ENCODE peak calls at places on chromosomes 6 and 20, in four cellular contexts. M is breast epithelium; H is GM23248; B is CD8-positive, alpha-beta T cell. J is an unnamed sample.
A peak's percentile ranks its signal among the peaks of the same experiment; 100 is the strongest.

GRCh38 chr20:43843096-43843964 is 71.3 kb upstream of the TOX2 start:
- DNase-seq in M (no peak), H (peak; percentile 92), B (no peak), J (no peak)

GRCh38 chr6:11918739-11919605 is 93.1 kb upstream of the HIVEP1 start:
- DNase-seq in M (no peak), H (peak; percentile 72), B (no peak), J (no peak)

GRCh38 chr6:67916389-67916788 is 718.7 kb upstream of the ADGRB3 start:
- DNase-seq in M (no peak), H (no peak), B (no peak), J (no peak)

GRCh38 chr6:91299544-91300491 is 712.9 kb upstream of the MAP3K7 start:
- DNase-seq in M (no peak), H (no peak), B (no peak), J (no peak)

GRCh38 chr6:149357726-149358538 is 40.4 kb downstream of the TAB2 start:
- DNase-seq in M (no peak), H (no peak), B (no peak), J (no peak)

GRCh38 chr20:40535816-40536215 is 153.2 kb downstream of the MAFB start:
- DNase-seq in M (no peak), H (no peak), B (no peak), J (no peak)

GRCh38 chr6:126127662-126128061 is 141.3 kb downstream of the TRMT11 start:
- DNase-seq in M (no peak), H (no peak), B (no peak), J (no peak)

GRCh38 chr6:161161889-161162624 is 111.8 kb downstream of the AGPAT4 start:
- DNase-seq in M (peak; percentile 67), H (peak; percentile 66), B (no peak), J (no peak)

GRCh38 chr20:9629821-9630220 is 115.4 kb downstream of the LAMP5 start:
- DNase-seq in M (no peak), H (no peak), B (no peak), J (no peak)

GRCh38 chr20:10761786-10762185 is 88.0 kb upstream of the JAG1 start:
- DNase-seq in M (no peak), H (no peak), B (no peak), J (no peak)

GRCh38 chr20:34675993-34676641 is 775 bp downstream of the PIGU start:
- DNase-seq in M (no peak), H (no peak), B (no peak), J (peak; percentile 2)

GRCh38 chr6:55822815-55823214 is 52.6 kb downstream of the BMP5 start:
- DNase-seq in M (no peak), H (peak; percentile 55), B (no peak), J (no peak)

GRCh38 chr20:5372371-5372770 is 55.6 kb upstream of the PROKR2 start:
- DNase-seq in M (no peak), H (no peak), B (no peak), J (no peak)

GRCh38 chr6:16674666-16675392 is 86.4 kb downstream of the ATXN1 start:
- DNase-seq in M (no peak), H (peak; percentile 63), B (no peak), J (no peak)

GRCh38 chr6:160248538-160248937 is 10.1 kb downstream of the SLC22A2 start:
- DNase-seq in M (no peak), H (peak; percentile 15), B (no peak), J (no peak)

GRCh38 chr6:169109821-169110220 is 143.8 kb downstream of the THBS2 start:
- DNase-seq in M (no peak), H (no peak), B (no peak), J (no peak)

GRCh38 chr6:39760246-39760952 is 31.8 kb upstream of the DAAM2 start:
- DNase-seq in M (no peak), H (no peak), B (no peak), J (no peak)

GRCh38 chr20:51428451-51429143 is 113.9 kb downstream of the NFATC2 start:
- DNase-seq in M (no peak), H (peak; percentile 48), B (no peak), J (no peak)

GRCh38 chr20:44548171-44548678 is 26.4 kb upstream of the SERINC3 start:
- DNase-seq in M (no peak), H (peak; percentile 59), B (no peak), J (no peak)

GRCh38 chr6:2876210-2877056 is 26.7 kb downstream of the SERPINB9 start:
- DNase-seq in M (peak; percentile 57), H (peak; percentile 91), B (no peak), J (no peak)

GRCh38 chr20:24033151-24033550 is 44.6 kb upstream of the GGTLC1 start:
- DNase-seq in M (no peak), H (no peak), B (peak; percentile 15), J (no peak)

GRCh38 chr20:58595167-58595566 is 55.9 kb upstream of the STX16 start:
- DNase-seq in M (no peak), H (no peak), B (no peak), J (no peak)

GRCh38 chr6:143097224-143097795 is 36.6 kb downstream of the AIG1 start:
- DNase-seq in M (no peak), H (no peak), B (no peak), J (peak; percentile 53)

GRCh38 chr20:10447028-10447427 is 11.9 kb downstream of the SLX4IP start:
- DNase-seq in M (no peak), H (peak; percentile 70), B (peak; percentile 55), J (no peak)

GRCh38 chr6:91708534-91708933 is 1121.7 kb upstream of the MAP3K7 start:
- DNase-seq in M (no peak), H (no peak), B (no peak), J (no peak)

GRCh38 chr6:128521302-128521632 is 868 bp upstream of the PTPRK start:
- DNase-seq in M (no peak), H (peak; percentile 67), B (no peak), J (no peak)

GRCh38 chr20:23826541-23827018 is at the start of gene CST2:
- DNase-seq in M (no peak), H (peak; percentile 4), B (no peak), J (no peak)

GRCh38 chr6:106025655-106026054 is 60.5 kb upstream of the PRDM1 start:
- DNase-seq in M (no peak), H (peak; percentile 67), B (no peak), J (no peak)

GRCh38 chr6:3340891-3341290 is 82.1 kb downstream of the PSMG4 start:
- DNase-seq in M (no peak), H (peak; percentile 64), B (no peak), J (no peak)

GRCh38 chr20:2101057-2101934 is at the start of gene STK35:
- DNase-seq in M (peak; percentile 48), H (no peak), B (no peak), J (no peak)

GRCh38 chr6:87756858-87757257 is 54.8 kb upstream of the AKIRIN2 start:
- DNase-seq in M (no peak), H (peak; percentile 92), B (peak; percentile 22), J (no peak)

GRCh38 chr20:62576815-62577214 is 65.5 kb upstream of the SLCO4A1 start:
- DNase-seq in M (no peak), H (peak; percentile 61), B (no peak), J (no peak)

GRCh38 chr6:16481680-16482079 is 243.3 kb downstream of the GMPR start:
- DNase-seq in M (no peak), H (no peak), B (peak; percentile 62), J (no peak)

GRCh38 chr20:39310363-39311037 is 348.4 kb downstream of the DHX35 start:
- DNase-seq in M (no peak), H (no peak), B (no peak), J (no peak)

GRCh38 chr6:160428818-160429744 is 80.9 kb downstream of the SLC22A3 start:
- DNase-seq in M (no peak), H (no peak), B (no peak), J (no peak)

GRCh38 chr6:45658958-45659357 is 281.2 kb upstream of the SUPT3H start:
- DNase-seq in M (no peak), H (no peak), B (peak; percentile 24), J (peak; percentile 15)

GRCh38 chr6:105990151-105990550 is 96.0 kb upstream of the PRDM1 start:
- DNase-seq in M (no peak), H (no peak), B (no peak), J (no peak)

GRCh38 chr6:34673079-34673478 is 23.5 kb downstream of the ILRUN start:
- DNase-seq in M (no peak), H (no peak), B (no peak), J (no peak)

GRCh38 chr6:34672657-34673043 is 23.9 kb downstream of the ILRUN start:
- DNase-seq in M (no peak), H (no peak), B (no peak), J (no peak)

GRCh38 chr6:34676140-34676539 is 20.4 kb downstream of the ILRUN start:
- DNase-seq in M (no peak), H (no peak), B (no peak), J (no peak)

GRCh38 chr6:34671801-34672656 is 24.5 kb downstream of the ILRUN start:
- DNase-seq in M (no peak), H (peak; percentile 82), B (peak; percentile 75), J (peak; percentile 80)

GRCh38 chr6:34674268-34674639 is 22.3 kb downstream of the ILRUN start:
- DNase-seq in M (no peak), H (no peak), B (no peak), J (no peak)
- H3K4me1 ChIP-seq in M (peaks cover 5% of the 10 kb centered on the region), H (peaks cover 23% of the 10 kb centered on the region), B (peaks cover 53% of the 10 kb centered on the region), J (peaks cover 35% of the 10 kb centered on the region)

DNA sequence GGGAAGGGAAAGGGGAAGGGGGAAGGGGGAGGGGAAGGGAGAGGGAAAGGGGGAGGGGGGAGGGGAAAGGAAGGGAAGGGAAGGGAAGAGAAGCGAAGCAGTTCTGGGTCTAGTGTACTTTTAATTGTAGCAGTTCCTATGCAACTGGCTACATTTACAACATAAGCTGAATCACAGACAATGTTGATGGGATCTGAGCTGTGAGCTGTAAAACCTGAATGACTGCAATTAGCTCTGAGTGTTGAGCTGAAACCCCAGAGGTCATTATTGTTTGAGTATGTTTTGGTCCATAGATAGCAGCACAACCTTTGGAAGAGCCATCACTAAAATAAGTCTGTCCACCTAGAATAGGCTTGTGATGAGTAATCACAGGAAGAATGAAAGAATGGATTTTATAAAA is 7.2 kb upstream of the ABHD12 start:
- DNase-seq in M (no peak), H (peak; percentile 36), B (no peak), J (no peak)
- H3K4me1 ChIP-seq in M (no peaks in the 10 kb centered on the region), H (peaks cover 11% of the 10 kb centered on the region), B (no peaks in the 10 kb centered on the region), J (no peaks in the 10 kb centered on the region)

GRCh38 chr6:47151232-47151898 is 109.2 kb upstream of the ADGRF1 start:
- DNase-seq in M (no peak), H (no peak), B (no peak), J (no peak)
- H3K4me1 ChIP-seq in M (no peaks in the 10 kb centered on the region), H (peaks cover 25% of the 10 kb centered on the region), B (no peaks in the 10 kb centered on the region), J (no peaks in the 10 kb centered on the region)

DNA sequence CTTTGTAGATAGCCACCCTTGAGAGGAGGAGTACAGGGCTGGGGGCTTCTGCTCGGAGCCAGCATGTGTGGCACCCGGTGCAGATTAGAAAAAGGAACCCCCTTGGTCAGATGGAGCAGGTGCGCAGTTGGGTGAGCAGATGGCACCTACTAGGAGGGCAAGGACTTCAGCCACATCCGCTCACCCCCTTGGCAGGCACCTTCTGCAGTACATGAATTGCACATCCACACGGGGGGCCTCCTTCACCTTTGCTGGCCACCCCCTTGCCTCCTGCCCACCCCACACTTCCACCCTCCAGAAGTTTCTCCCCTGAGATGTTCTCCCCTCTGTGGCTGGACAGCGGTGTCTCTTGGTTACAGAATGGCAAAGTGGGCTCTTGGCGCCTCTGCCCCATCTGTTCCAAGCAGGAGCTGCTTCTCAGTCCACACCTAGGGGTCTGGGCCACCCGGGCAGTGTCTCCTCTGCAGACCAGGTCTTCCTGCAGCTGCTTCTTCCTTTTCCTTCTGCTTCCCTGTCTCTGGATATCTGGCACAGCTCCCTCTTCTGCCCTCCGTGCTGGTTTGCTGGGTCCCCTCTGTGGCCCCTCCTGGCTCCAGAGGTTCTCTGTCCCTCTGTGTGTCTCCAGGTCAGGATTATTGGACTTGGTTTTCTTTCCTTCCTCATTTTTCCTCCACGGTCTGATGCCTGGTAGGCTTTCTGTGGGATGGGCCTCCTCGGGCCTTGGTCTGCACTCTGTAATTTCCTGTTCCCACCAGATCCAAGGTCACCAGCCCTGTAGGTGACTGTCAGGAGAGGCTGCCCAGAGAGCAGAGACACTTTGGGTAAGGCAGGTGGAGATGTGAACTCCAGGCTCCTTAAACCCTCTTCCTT is 4.1 kb downstream of the MDFI start:
- DNase-seq in M (no peak), H (no peak), B (no peak), J (no peak)
- H3K4me1 ChIP-seq in M (no peaks in the 10 kb centered on the region), H (peaks cover 5% of the 10 kb centered on the region), B (peaks cover 8% of the 10 kb centered on the region), J (peaks cover 3% of the 10 kb centered on the region)